ENCODE peak calls at places on chromosomes 2 and 18, in seven cellular contexts. V is colonic mucosa, X is foreskin fibroblast, Z is cardiac fibroblast, P is dorsolateral prefrontal cortex, A is HFF-Myc, L is heart right ventricle. U is an unnamed sample.

GRCh38 chr2:64841462-64841861 is 147.7 kb upstream of the SLC1A4 start:
- DNase-seq in Z (no peak), V (no peak), L (no peak), A (no peak), P (no peak), X (no peak), U (no peak)

GRCh38 chr2:160194351-160194750 is 5.7 kb downstream of the ITGB6 start:
- DNase-seq in A (no peak), V (no peak), X (peak), L (no peak), P (no peak), Z (no peak), U (no peak)

GRCh38 chr2:149383340-149383739 is 53.0 kb downstream of the LYPD6 start:
- DNase-seq in X (peak), L (no peak), V (no peak), Z (no peak), P (no peak), A (peak), U (peak)

GRCh38 chr18:3118195-3119010 is 101.4 kb downstream of the MYOM1 start:
- DNase-seq in Z (no peak), A (no peak), V (no peak), X (no peak), L (no peak), P (no peak), U (no peak)

GRCh38 chr2:3532941-3533340 is 13.6 kb upstream of the ADI1 start:
- DNase-seq in A (no peak), V (no peak), P (no peak), L (no peak), X (no peak), Z (no peak), U (no peak)

GRCh38 chr2:10086950-10087349 is 6.7 kb upstream of the CYS1 start:
- DNase-seq in X (no peak), A (no peak), L (no peak), V (no peak), P (no peak), Z (no peak), U (no peak)

GRCh38 chr2:231411237-231411636 is 15.7 kb downstream of the B3GNT7 start:
- DNase-seq in Z (no peak), X (no peak), L (no peak), P (no peak), A (no peak), V (no peak), U (no peak)

GRCh38 chr2:108449410-108450200 is 599 bp downstream of the GCC2 start:
- DNase-seq in P (no peak), Z (peak), L (peak), V (peak), A (peak), X (peak), U (peak)

GRCh38 chr2:137437386-137437785 is 526.9 kb upstream of the HNMT start:
- DNase-seq in V (no peak), L (no peak), X (peak), A (peak), Z (no peak), P (no peak), U (no peak)

GRCh38 chr2:39416172-39416571 is 20.9 kb downstream of the MAP4K3 start:
- DNase-seq in P (no peak), Z (no peak), X (peak), A (peak), L (no peak), V (no peak), U (peak)

GRCh38 chr18:37426536-37427080 is 139.0 kb downstream of the CELF4 start:
- DNase-seq in L (no peak), A (no peak), V (no peak), P (no peak), X (no peak), Z (no peak), U (no peak)

GRCh38 chr2:159290289-159290907 is 3.9 kb upstream of the WDSUB1 start:
- DNase-seq in L (no peak), P (no peak), X (peak), A (peak), Z (peak), V (peak), U (peak)

GRCh38 chr2:85342156-85342555 is 12.2 kb downstream of the RETSAT start:
- DNase-seq in X (no peak), P (no peak), A (no peak), Z (no peak), V (no peak), L (no peak), U (no peak)

GRCh38 chr18:56891116-56891515 is 240.0 kb downstream of the WDR7 start:
- DNase-seq in V (no peak), L (no peak), P (no peak), A (no peak), X (peak), Z (peak), U (no peak)

GRCh38 chr2:44981714-44982108 is 27.5 kb downstream of the SIX2 start:
- DNase-seq in Z (peak), V (peak), L (peak), A (peak), P (peak), X (peak), U (peak)

GRCh38 chr2:134790487-134790886 is 47.9 kb upstream of the ACMSD start:
- DNase-seq in L (no peak), Z (no peak), V (no peak), A (no peak), P (no peak), X (no peak), U (no peak)

GRCh38 chr2:35081001-35081628 is 1274.5 kb upstream of the CRIM1 start:
- DNase-seq in A (no peak), Z (peak), X (peak), P (no peak), L (no peak), V (no peak), U (no peak)

GRCh38 chr2:64586883-64587481 is 62.9 kb downstream of the AFTPH start:
- DNase-seq in X (peak), L (no peak), P (no peak), V (no peak), Z (peak), A (no peak), U (peak)

GRCh38 chr18:46755315-46756171 is 1.3 kb downstream of the ST8SIA5 start:
- DNase-seq in V (no peak), Z (no peak), P (no peak), A (no peak), X (peak), L (no peak), U (no peak)

GRCh38 chr18:79603321-79604204 is 76.0 kb upstream of the CTDP1 start:
- DNase-seq in L (no peak), X (no peak), Z (no peak), P (no peak), V (no peak), A (no peak), U (no peak)
- TF ChIP-seq CTCF in L (no peak), X (no peak), Z (no peak), P (no peak), V (no peak), A (no peak), U (no peak)

DNA sequence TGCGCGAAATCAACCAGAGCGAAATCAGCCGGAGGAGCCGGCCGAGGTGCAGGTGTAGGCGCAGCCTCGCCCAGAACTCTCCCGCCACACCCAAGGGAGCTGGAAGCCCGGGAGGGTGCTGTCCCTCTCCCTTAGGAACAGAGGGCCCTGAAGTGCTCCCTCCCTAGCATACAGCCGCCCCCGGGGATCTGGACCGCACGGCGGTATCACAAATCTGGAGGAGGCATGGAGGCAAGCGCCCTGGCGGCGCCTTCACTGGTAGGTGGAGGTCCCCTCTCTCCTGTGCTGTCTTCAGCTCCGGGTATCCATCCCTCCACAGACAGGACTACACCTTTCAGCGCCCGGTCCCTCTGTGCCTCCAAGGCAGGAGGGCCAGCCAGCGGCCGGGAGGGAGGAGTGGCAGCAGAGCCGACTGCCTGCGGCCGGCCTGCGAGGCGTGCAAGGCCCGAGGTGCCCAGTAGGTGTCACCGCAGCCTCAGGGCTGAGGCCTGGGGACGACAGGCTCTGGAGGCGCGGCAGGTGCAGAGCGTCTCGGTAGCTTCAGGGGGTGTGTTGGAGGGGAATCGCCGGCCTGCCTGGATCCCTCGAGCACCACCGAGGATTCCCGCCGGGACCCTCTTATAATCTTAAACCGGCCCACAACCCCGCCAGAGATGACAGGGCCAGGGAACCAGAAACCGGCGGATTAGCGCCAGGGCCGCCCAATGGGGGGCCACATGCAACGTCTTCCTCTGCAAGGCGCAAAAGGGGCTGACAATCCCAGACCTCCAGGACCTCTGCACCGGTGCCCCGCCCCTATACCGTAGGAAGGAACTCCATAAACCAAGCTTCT is 2.8 kb downstream of the IHH start:
- DNase-seq in L (peak), A (no peak), Z (peak), P (peak), V (peak), X (peak), U (peak)
- H3K4me3 ChIP-seq in L (no peak), A (peak), Z (no peak), P (peak), V (peak), X (no peak), U (no peak)

DNA sequence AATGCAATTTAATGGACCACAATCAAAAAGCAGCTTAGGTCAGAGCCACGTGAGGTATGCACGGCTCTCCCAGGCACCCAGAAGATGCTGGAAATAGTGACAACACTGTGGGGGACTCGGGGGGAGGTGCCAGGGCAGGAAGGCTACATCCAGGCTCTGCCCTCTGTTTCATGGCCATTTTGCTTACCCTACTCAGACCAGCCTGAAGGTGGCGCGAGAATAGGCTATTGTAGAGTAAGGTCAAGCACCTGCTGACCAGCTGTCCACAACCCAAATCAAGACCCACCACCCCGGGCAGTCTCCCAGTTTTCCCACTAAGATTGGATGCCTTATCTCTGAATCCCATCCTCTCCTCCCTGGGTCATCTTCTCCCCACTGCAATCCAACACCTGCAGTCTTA is 115.7 kb downstream of the VIT start:
- DNase-seq in X (no peak), Z (no peak), P (no peak), A (no peak), L (no peak), V (no peak), U (peak)
- TF ChIP-seq CTCF in X (peak), Z (peak), P (no peak), A (peak), L (no peak), V (no peak), U (peak)

GRCh38 chr18:76619342-76620315 is 124.6 kb upstream of the ZNF516 start:
- DNase-seq in Z (peak), X (peak), P (no peak), V (peak), A (no peak), L (peak), U (peak)

GRCh38 chr18:76620326-76620813 is 125.3 kb upstream of the ZNF516 start:
- DNase-seq in P (peak), A (peak), L (peak), Z (peak), X (peak), V (peak), U (peak)

GRCh38 chr18:76621184-76621583 is 126.1 kb upstream of the ZNF516 start:
- DNase-seq in P (no peak), X (peak), L (no peak), V (no peak), Z (peak), A (no peak), U (peak)

GRCh38 chr18:76618721-76619120 is 123.7 kb upstream of the ZNF516 start:
- DNase-seq in A (no peak), X (no peak), Z (no peak), L (no peak), P (no peak), V (no peak), U (no peak)

GRCh38 chr18:76621782-76622495 is 126.9 kb upstream of the ZNF516 start:
- DNase-seq in X (peak), P (no peak), V (no peak), L (no peak), A (no peak), Z (peak), U (peak)
- H3K4me3 ChIP-seq in X (peak), P (no peak), V (no peak), L (no peak), A (no peak), Z (no peak), U (peak)

GRCh38 chr2:182868423-182868822 is 2.0 kb upstream of the FRZB start:
- DNase-seq in L (no peak), X (no peak), P (no peak), Z (no peak), A (no peak), V (peak), U (no peak)

GRCh38 chr2:182867411-182868048 is 1.1 kb upstream of the FRZB start:
- DNase-seq in P (no peak), Z (no peak), V (no peak), L (no peak), X (no peak), A (no peak), U (no peak)

GRCh38 chr2:182866461-182867369 is at the start of gene FRZB:
- DNase-seq in Z (peak), P (no peak), X (peak), L (peak), V (peak), A (no peak), U (peak)

GRCh38 chr2:182868049-182868422 is 1.6 kb upstream of the FRZB start:
- DNase-seq in P (no peak), A (no peak), X (no peak), L (no peak), V (no peak), Z (no peak), U (no peak)

DNA sequence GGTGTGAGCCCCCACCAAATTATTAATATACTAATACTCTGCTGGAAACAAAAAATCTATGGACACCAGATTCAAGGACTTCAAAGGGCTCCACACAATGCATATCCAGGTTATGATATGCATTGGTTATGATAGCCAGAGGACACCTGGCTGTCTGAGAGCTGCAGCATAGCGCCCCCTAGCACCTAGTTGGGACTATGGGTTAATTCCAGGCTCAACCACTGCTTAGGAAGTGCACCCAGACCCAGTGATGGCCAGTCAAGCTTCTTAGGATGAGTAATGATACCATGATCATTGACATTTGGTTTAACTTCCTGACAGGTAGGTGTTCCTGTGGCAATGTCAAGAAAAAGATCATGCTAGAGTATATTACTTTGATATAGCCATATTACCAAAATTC is 3.8 kb upstream of the FRZB start:
- DNase-seq in X (no peak), Z (peak), P (no peak), V (peak), L (no peak), A (peak), U (peak)
- TF ChIP-seq CTCF in X (no peak), Z (peak), P (no peak), V (no peak), L (no peak), A (peak), U (peak)

U was measured in fibroblast of mammary gland.